ENCODE peak calls at places on chromosome 2, in seven cellular contexts. One of them, this sample, is unnamed.

GRCh38 chr2:48826986-48827385 is 71.5 kb upstream of the LHCGR start:
- ATAC-seq in activated CD8-positive, alpha-beta memory T cell treated with anti-CD3 and anti-CD28 coated beads, Interleukin-2, amount 10 ng/mL, durations not matched to agents 7 days and 5 days: no peak
- ATAC-seq in activated T-cell treated with anti-CD3 and anti-CD28 coated beads, Interleukin-2, amount 50 U/mL, for 4 hours: no peak
- ATAC-seq in activated CD4-positive, alpha-beta T cell treated with anti-CD3 and anti-CD28 coated beads for 36 hours: no peak
- ATAC-seq in left lobe of liver: no peak
- ATAC-seq in natural killer cell: no peak
- ATAC-seq in gastroesophageal sphincter: no peak
- ATAC-seq in this sample: no peak

GRCh38 chr2:62570861-62571698 is 65.1 kb upstream of the TMEM17 start:
- ATAC-seq in left lobe of liver: peak; percentile 51
- ATAC-seq in natural killer cell: no peak
- ATAC-seq in activated T-cell treated with anti-CD3 and anti-CD28 coated beads, Interleukin-2, amount 50 U/mL, for 4 hours: no peak
- ATAC-seq in gastroesophageal sphincter: peak; percentile 64
- ATAC-seq in activated CD4-positive, alpha-beta T cell treated with anti-CD3 and anti-CD28 coated beads for 36 hours: peak; percentile 42
- ATAC-seq in activated CD8-positive, alpha-beta memory T cell treated with anti-CD3 and anti-CD28 coated beads, Interleukin-2, amount 10 ng/mL, durations not matched to agents 7 days and 5 days: no peak
- ATAC-seq in this sample: peak; percentile 19

GRCh38 chr2:179218848-179219594 is 45.6 kb downstream of the SESTD1 start:
- ATAC-seq in activated T-cell treated with anti-CD3 and anti-CD28 coated beads, Interleukin-2, amount 50 U/mL, for 4 hours: no peak
- ATAC-seq in gastroesophageal sphincter: peak; percentile 74
- ATAC-seq in left lobe of liver: peak; percentile 99
- ATAC-seq in natural killer cell: peak; percentile 80
- ATAC-seq in activated CD8-positive, alpha-beta memory T cell treated with anti-CD3 and anti-CD28 coated beads, Interleukin-2, amount 10 ng/mL, durations not matched to agents 7 days and 5 days: no peak
- ATAC-seq in activated CD4-positive, alpha-beta T cell treated with anti-CD3 and anti-CD28 coated beads for 36 hours: peak; percentile 69
- ATAC-seq in this sample: peak; percentile 50

GRCh38 chr2:172906401-172906811 is 169.2 kb upstream of the MAP3K20 start:
- ATAC-seq in gastroesophageal sphincter: no peak
- ATAC-seq in left lobe of liver: no peak
- ATAC-seq in activated CD8-positive, alpha-beta memory T cell treated with anti-CD3 and anti-CD28 coated beads, Interleukin-2, amount 10 ng/mL, durations not matched to agents 7 days and 5 days: no peak
- ATAC-seq in natural killer cell: no peak
- ATAC-seq in activated CD4-positive, alpha-beta T cell treated with anti-CD3 and anti-CD28 coated beads for 36 hours: no peak
- ATAC-seq in activated T-cell treated with anti-CD3 and anti-CD28 coated beads, Interleukin-2, amount 50 U/mL, for 4 hours: no peak
- ATAC-seq in this sample: no peak

GRCh38 chr2:64727843-64728463 is 74.2 kb upstream of the SERTAD2 start:
- ATAC-seq in natural killer cell: no peak
- ATAC-seq in activated CD4-positive, alpha-beta T cell treated with anti-CD3 and anti-CD28 coated beads for 36 hours: no peak
- ATAC-seq in gastroesophageal sphincter: no peak
- ATAC-seq in activated CD8-positive, alpha-beta memory T cell treated with anti-CD3 and anti-CD28 coated beads, Interleukin-2, amount 10 ng/mL, durations not matched to agents 7 days and 5 days: no peak
- ATAC-seq in left lobe of liver: no peak
- ATAC-seq in activated T-cell treated with anti-CD3 and anti-CD28 coated beads, Interleukin-2, amount 50 U/mL, for 4 hours: no peak
- ATAC-seq in this sample: no peak

GRCh38 chr2:215811409-215812355 is 201.7 kb downstream of the MREG start:
- ATAC-seq in activated T-cell treated with anti-CD3 and anti-CD28 coated beads, Interleukin-2, amount 50 U/mL, for 4 hours: peak; percentile 46
- ATAC-seq in gastroesophageal sphincter: no peak
- ATAC-seq in activated CD4-positive, alpha-beta T cell treated with anti-CD3 and anti-CD28 coated beads for 36 hours: peak; percentile 23
- ATAC-seq in activated CD8-positive, alpha-beta memory T cell treated with anti-CD3 and anti-CD28 coated beads, Interleukin-2, amount 10 ng/mL, durations not matched to agents 7 days and 5 days: peak; percentile 78
- ATAC-seq in left lobe of liver: no peak
- ATAC-seq in natural killer cell: peak; percentile 90
- ATAC-seq in this sample: no peak

GRCh38 chr2:37573818-37574388 is 97.5 kb downstream of the CDC42EP3 start:
- ATAC-seq in natural killer cell: no peak
- ATAC-seq in gastroesophageal sphincter: no peak
- ATAC-seq in activated CD4-positive, alpha-beta T cell treated with anti-CD3 and anti-CD28 coated beads for 36 hours: no peak
- ATAC-seq in activated T-cell treated with anti-CD3 and anti-CD28 coated beads, Interleukin-2, amount 50 U/mL, for 4 hours: no peak
- ATAC-seq in left lobe of liver: no peak
- ATAC-seq in activated CD8-positive, alpha-beta memory T cell treated with anti-CD3 and anti-CD28 coated beads, Interleukin-2, amount 10 ng/mL, durations not matched to agents 7 days and 5 days: no peak
- ATAC-seq in this sample: no peak

GRCh38 chr2:65715328-65715727 is 282.9 kb upstream of the SPRED2 start:
- ATAC-seq in gastroesophageal sphincter: no peak
- ATAC-seq in activated T-cell treated with anti-CD3 and anti-CD28 coated beads, Interleukin-2, amount 50 U/mL, for 4 hours: no peak
- ATAC-seq in activated CD4-positive, alpha-beta T cell treated with anti-CD3 and anti-CD28 coated beads for 36 hours: no peak
- ATAC-seq in natural killer cell: no peak
- ATAC-seq in activated CD8-positive, alpha-beta memory T cell treated with anti-CD3 and anti-CD28 coated beads, Interleukin-2, amount 10 ng/mL, durations not matched to agents 7 days and 5 days: no peak
- ATAC-seq in left lobe of liver: no peak
- ATAC-seq in this sample: no peak

GRCh38 chr2:105142239-105142638 is 99.3 kb upstream of the GPR45 start:
- ATAC-seq in activated CD4-positive, alpha-beta T cell treated with anti-CD3 and anti-CD28 coated beads for 36 hours: no peak
- ATAC-seq in natural killer cell: no peak
- ATAC-seq in activated CD8-positive, alpha-beta memory T cell treated with anti-CD3 and anti-CD28 coated beads, Interleukin-2, amount 10 ng/mL, durations not matched to agents 7 days and 5 days: no peak
- ATAC-seq in gastroesophageal sphincter: no peak
- ATAC-seq in left lobe of liver: no peak
- ATAC-seq in activated T-cell treated with anti-CD3 and anti-CD28 coated beads, Interleukin-2, amount 50 U/mL, for 4 hours: no peak
- ATAC-seq in this sample: no peak

GRCh38 chr2:199747427-199747826 is 103.6 kb downstream of the FTCDNL1 start:
- ATAC-seq in activated CD8-positive, alpha-beta memory T cell treated with anti-CD3 and anti-CD28 coated beads, Interleukin-2, amount 10 ng/mL, durations not matched to agents 7 days and 5 days: no peak
- ATAC-seq in natural killer cell: no peak
- ATAC-seq in left lobe of liver: no peak
- ATAC-seq in activated CD4-positive, alpha-beta T cell treated with anti-CD3 and anti-CD28 coated beads for 36 hours: no peak
- ATAC-seq in gastroesophageal sphincter: no peak
- ATAC-seq in activated T-cell treated with anti-CD3 and anti-CD28 coated beads, Interleukin-2, amount 50 U/mL, for 4 hours: no peak
- ATAC-seq in this sample: no peak

GRCh38 chr2:45885111-45885685 is 233.7 kb downstream of the PRKCE start:
- ATAC-seq in left lobe of liver: no peak
- ATAC-seq in natural killer cell: no peak
- ATAC-seq in gastroesophageal sphincter: peak; percentile 46
- ATAC-seq in activated T-cell treated with anti-CD3 and anti-CD28 coated beads, Interleukin-2, amount 50 U/mL, for 4 hours: no peak
- ATAC-seq in activated CD8-positive, alpha-beta memory T cell treated with anti-CD3 and anti-CD28 coated beads, Interleukin-2, amount 10 ng/mL, durations not matched to agents 7 days and 5 days: no peak
- ATAC-seq in activated CD4-positive, alpha-beta T cell treated with anti-CD3 and anti-CD28 coated beads for 36 hours: no peak
- ATAC-seq in this sample: no peak

GRCh38 chr2:142875642-142876041 is 1.8 kb upstream of the KYNU start:
- ATAC-seq in gastroesophageal sphincter: no peak
- ATAC-seq in natural killer cell: no peak
- ATAC-seq in activated CD8-positive, alpha-beta memory T cell treated with anti-CD3 and anti-CD28 coated beads, Interleukin-2, amount 10 ng/mL, durations not matched to agents 7 days and 5 days: no peak
- ATAC-seq in activated CD4-positive, alpha-beta T cell treated with anti-CD3 and anti-CD28 coated beads for 36 hours: no peak
- ATAC-seq in left lobe of liver: no peak
- ATAC-seq in activated T-cell treated with anti-CD3 and anti-CD28 coated beads, Interleukin-2, amount 50 U/mL, for 4 hours: no peak
- ATAC-seq in this sample: no peak

This sample was measured in activated T-helper 17 cell treated with anti-CD3 and anti-CD28 coated beads, Interleukin-2, amount 50 U/mL, for 72 hours.